ENCODE peak calls at places on chromosomes 2 and 18, in five cellular contexts. P is psoas muscle, R is A673, J is fibroblast of pulmonary artery, Q is OCI-LY7. B is an unnamed sample.

GRCh38 chr2:56474412-56475158 is 290.8 kb downstream of the CCDC85A start:
- DNase-seq in P (no peak), R (peak), J (peak), Q (no peak), B (peak)

GRCh38 chr2:98685930-98686887 is 44.7 kb downstream of the MGAT4A start:
- DNase-seq in P (no peak), R (no peak), J (no peak), Q (no peak), B (no peak)

GRCh38 chr18:37661061-37661460 is 95.5 kb upstream of the CELF4 start:
- DNase-seq in P (no peak), R (no peak), J (no peak), Q (no peak), B (no peak)

GRCh38 chr2:99698896-99699295 is 209.1 kb upstream of the REV1 start:
- DNase-seq in P (no peak), R (no peak), J (no peak), Q (no peak), B (peak)

GRCh38 chr18:34709104-34709503 is 994 bp upstream of the DTNA start:
- DNase-seq in P (peak), R (peak), J (peak), Q (no peak), B (peak)

GRCh38 chr2:42638080-42638784 is 69.8 kb downstream of the MTA3 start:
- DNase-seq in P (no peak), R (no peak), J (no peak), Q (no peak), B (no peak)

GRCh38 chr2:11829324-11829946 is 83.0 kb downstream of the LPIN1 start:
- DNase-seq in P (peak), R (peak), J (peak), Q (peak), B (peak)

GRCh38 chr2:47771211-47771610 is 11.7 kb upstream of the MSH6 start:
- DNase-seq in P (no peak), R (peak), J (peak), Q (peak), B (peak)

GRCh38 chr2:109719871-109720270 is 74.2 kb upstream of the RGPD5 start:
- DNase-seq in P (no peak), R (no peak), J (no peak), Q (no peak), B (no peak)

GRCh38 chr2:1607971-1608688 is 136.2 kb downstream of the PXDN start:
- DNase-seq in P (no peak), R (no peak), J (no peak), Q (no peak), B (peak)

GRCh38 chr2:233354971-233355574 is 779 bp downstream of the DGKD start:
- DNase-seq in P (no peak), R (no peak), J (peak), Q (peak), B (peak)

GRCh38 chr2:136058951-136059530 is 58.9 kb downstream of the CXCR4 start:
- DNase-seq in P (no peak), R (no peak), J (no peak), Q (peak), B (no peak)

GRCh38 chr2:112694182-112694581 is 26.6 kb upstream of the NT5DC4 start:
- DNase-seq in P (no peak), R (no peak), J (no peak), Q (no peak), B (no peak)

GRCh38 chr2:237744613-237745249 is 53.8 kb upstream of the RBM44 start:
- DNase-seq in P (peak), R (peak), J (peak), Q (peak), B (peak)
- TF ChIP-seq CTCF in P (peak), R (peak), J (peak), Q (peak), B (peak)

DNA sequence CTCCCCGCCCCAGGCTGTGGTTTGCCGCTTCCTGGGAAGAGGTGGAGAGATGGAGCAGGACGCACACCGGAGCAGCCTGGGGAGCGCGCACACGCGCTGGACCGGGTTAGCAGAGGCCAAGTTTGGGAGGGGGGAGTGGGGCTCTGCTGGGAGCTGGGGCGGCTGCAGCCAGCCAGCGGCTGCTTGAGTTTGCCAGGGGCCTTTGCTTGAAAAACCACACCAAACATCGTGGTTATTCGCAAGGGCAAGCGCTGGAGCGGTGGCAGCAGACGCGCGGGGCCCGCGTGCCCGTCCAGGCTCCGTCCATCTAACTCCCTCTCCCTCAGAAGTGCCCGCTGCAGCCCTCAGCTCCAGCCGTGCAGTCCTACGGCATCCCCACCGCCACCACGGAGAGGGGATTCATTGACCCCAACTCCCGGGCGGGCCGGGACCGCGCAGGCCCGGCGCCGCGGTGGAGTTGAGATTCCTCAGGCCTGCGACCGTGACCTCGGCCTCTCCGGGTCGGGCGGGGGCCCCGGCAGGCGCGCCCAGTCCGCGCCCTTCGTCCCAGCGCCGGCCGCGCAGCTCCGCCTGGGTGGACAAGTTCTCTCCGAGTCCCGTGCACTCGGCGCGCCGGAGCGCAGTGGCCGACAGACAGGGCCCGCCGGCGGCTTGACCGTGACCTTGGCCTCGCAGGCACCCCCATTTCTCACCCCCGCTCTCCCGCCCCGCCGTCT is 4.5 kb downstream of the PTGR3 start:
- DNase-seq in P (peak), R (no peak), J (no peak), Q (no peak), B (no peak)
- H3K4me3 ChIP-seq in P (peak), R (no peak), J (peak), Q (no peak), B (peak)

GRCh38 chr18:9233771-9234440 is 97.3 kb downstream of the ANKRD12 start:
- DNase-seq in P (no peak), R (no peak), J (no peak), Q (no peak), B (no peak)
- TF ChIP-seq CTCF in P (no peak), R (no peak), J (no peak), Q (no peak), B (no peak)

DNA sequence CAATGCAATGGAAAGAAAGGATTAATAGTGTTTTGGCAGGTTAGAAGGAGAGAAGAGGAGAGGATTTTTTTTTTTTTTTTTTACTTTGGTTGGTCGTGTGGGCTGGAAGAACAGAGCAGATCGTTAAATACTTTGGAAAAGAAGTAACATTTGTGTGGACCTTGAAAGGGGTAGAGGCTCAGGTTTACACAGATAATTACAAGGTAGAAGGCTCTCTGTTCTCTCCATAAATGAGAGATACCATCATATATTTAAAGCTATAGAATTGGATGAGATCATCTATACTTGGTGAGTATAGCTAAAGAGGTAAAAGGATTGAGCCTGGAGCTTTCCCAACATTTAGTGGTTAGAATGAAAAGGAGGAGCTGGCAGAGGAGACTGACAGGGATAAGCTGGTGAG is 49.0 kb downstream of the SMCHD1 start:
- DNase-seq in P (no peak), R (no peak), J (no peak), Q (no peak), B (no peak)
- H3K4me3 ChIP-seq in P (no peak), R (no peak), J (no peak), Q (no peak), B (no peak)

GRCh38 chr18:43772907-43773306 is 495.6 kb upstream of the SYT4 start:
- DNase-seq in P (no peak), R (no peak), J (no peak), Q (no peak), B (no peak)
- TF ChIP-seq CTCF in P (no peak), R (no peak), J (no peak), Q (no peak), B (no peak)

B was measured in fibroblast of mammary gland.